ENCODE peak calls at places on chromosomes 1 and 21, in seven cellular contexts. H, V, A, U, R, D and F are unnamed samples.
A peak's percentile ranks its signal among the peaks of the same experiment; 100 is the strongest.

GRCh38 chr1:63575340-63575826 is 17.8 kb upstream of the PGM1 start:
- DNase-seq in H (no peak), V (peak; percentile 53), A (no peak), U (no peak), R (no peak), D (no peak), F (peak; percentile 21)

GRCh38 chr1:201877877-201878339 is 10.8 kb upstream of the SHISA4 start:
- DNase-seq in H (no peak), V (peak; percentile 70), A (peak; percentile 33), U (no peak), R (no peak), D (no peak), F (peak; percentile 75)

GRCh38 chr1:30743584-30744059 is 14.0 kb downstream of the LAPTM5 start:
- DNase-seq in H (no peak), V (no peak), A (no peak), U (peak; percentile 71), R (no peak), D (no peak), F (peak; percentile 68)

GRCh38 chr1:174892016-174892415 is 107.7 kb upstream of the CACYBP start:
- DNase-seq in H (no peak), V (no peak), A (no peak), U (no peak), R (no peak), D (no peak), F (no peak)

GRCh38 chr1:220879509-220880366 is 495 bp downstream of the HLX start:
- DNase-seq in H (no peak), V (peak; percentile 47), A (peak; percentile 58), U (no peak), R (peak; percentile 55), D (peak; percentile 81), F (peak; percentile 45)

GRCh38 chr1:108801101-108801500 is 54.6 kb downstream of the STXBP3 start:
- DNase-seq in H (no peak), V (peak; percentile 43), A (no peak), U (no peak), R (no peak), D (no peak), F (no peak)

GRCh38 chr1:224212618-224213037 is 29.6 kb downstream of the DEGS1 start:
- DNase-seq in H (no peak), V (no peak), A (no peak), U (peak; percentile 89), R (no peak), D (no peak), F (no peak)

GRCh38 chr1:163655565-163655964 is 333.8 kb downstream of the NUF2 start:
- DNase-seq in H (no peak), V (no peak), A (no peak), U (no peak), R (no peak), D (no peak), F (no peak)

GRCh38 chr1:201766117-201766863 is 62.7 kb upstream of the IPO9 start:
- DNase-seq in H (no peak), V (peak; percentile 96), A (no peak), U (no peak), R (peak; percentile 36), D (no peak), F (peak; percentile 41)

GRCh38 chr1:46616277-46617107 is at the start of gene MOB3C:
- DNase-seq in H (peak; percentile 37), V (peak; percentile 82), A (peak; percentile 62), U (no peak), R (peak; percentile 84), D (peak; percentile 91), F (peak; percentile 63)

GRCh38 chr1:68319907-68320306 is 87.6 kb upstream of the WLS start:
- DNase-seq in H (no peak), V (no peak), A (no peak), U (no peak), R (no peak), D (no peak), F (no peak)

GRCh38 chr1:37890378-37891014 is 31.1 kb upstream of the MTF1 start:
- DNase-seq in H (no peak), V (peak; percentile 57), A (no peak), U (no peak), R (no peak), D (no peak), F (peak; percentile 38)

GRCh38 chr1:228073061-228073869 is 9.2 kb upstream of the ARF1 start:
- DNase-seq in H (no peak), V (no peak), A (no peak), U (no peak), R (no peak), D (peak; percentile 60), F (no peak)

GRCh38 chr21:46065215-46065992 is 32.5 kb upstream of the COL6A2 start:
- DNase-seq in H (peak; percentile 9), V (peak; percentile 66), A (no peak), U (no peak), R (peak; percentile 63), D (peak; percentile 60), F (no peak)

GRCh38 chr1:235642021-235642942 is 7.3 kb downstream of the GNG4 start:
- DNase-seq in H (no peak), V (peak; percentile 67), A (no peak), U (peak; percentile 25), R (peak; percentile 46), D (no peak), F (peak; percentile 63)

GRCh38 chr21:17829472-17829871 is 10.3 kb upstream of the C21orf91 start:
- DNase-seq in H (no peak), V (peak; percentile 14), A (no peak), U (no peak), R (no peak), D (no peak), F (no peak)

GRCh38 chr1:172266528-172267174 is 153.8 kb upstream of the C1orf105 start:
- DNase-seq in H (no peak), V (no peak), A (no peak), U (no peak), R (no peak), D (no peak), F (no peak)

GRCh38 chr1:100404816-100405215 is 52.5 kb downstream of the CDC14A start:
- DNase-seq in H (no peak), V (peak; percentile 10), A (no peak), U (no peak), R (no peak), D (no peak), F (no peak)

GRCh38 chr1:181504294-181505115 is 21.2 kb downstream of the CACNA1E start:
- DNase-seq in H (no peak), V (peak; percentile 13), A (peak; percentile 37), U (no peak), R (no peak), D (no peak), F (no peak)

GRCh38 chr1:227793948-227794812 is 21.3 kb upstream of the PRSS38 start:
- DNase-seq in H (no peak), V (peak; percentile 71), A (no peak), U (no peak), R (peak; percentile 81), D (peak; percentile 68), F (peak; percentile 47)

GRCh38 chr1:68384321-68384813 is 65.4 kb downstream of the RPE65 start:
- DNase-seq in H (no peak), V (peak; percentile 98), A (no peak), U (peak; percentile 98), R (no peak), D (no peak), F (peak; percentile 94)

GRCh38 chr1:7257225-7257624 is 472.0 kb downstream of the CAMTA1 start:
- DNase-seq in H (no peak), V (no peak), A (no peak), U (no peak), R (no peak), D (no peak), F (no peak)

GRCh38 chr1:11340248-11340632 is 67.2 kb downstream of the UBIAD1 start:
- DNase-seq in H (no peak), V (no peak), A (no peak), U (no peak), R (no peak), D (no peak), F (no peak)

GRCh38 chr1:117573386-117574040 is 32.3 kb upstream of the TENT5C start:
- DNase-seq in H (no peak), V (no peak), A (no peak), U (no peak), R (peak; percentile 30), D (no peak), F (no peak)

GRCh38 chr1:206557636-206558473 is 50.5 kb downstream of the RASSF5 start:
- DNase-seq in H (no peak), V (no peak), A (no peak), U (no peak), R (no peak), D (no peak), F (no peak)

GRCh38 chr1:30319765-30320580 is 403.4 kb downstream of the MATN1 start:
- DNase-seq in H (no peak), V (no peak), A (no peak), U (no peak), R (no peak), D (no peak), F (no peak)

GRCh38 chr1:209611771-209612570 is 28.5 kb downstream of the CAMK1G start:
- DNase-seq in H (no peak), V (no peak), A (peak; percentile 15), U (peak; percentile 57), R (no peak), D (peak; percentile 9), F (no peak)

GRCh38 chr1:228944991-228945390 is 209.7 kb downstream of the RHOU start:
- DNase-seq in H (no peak), V (peak; percentile 63), A (no peak), U (no peak), R (no peak), D (no peak), F (no peak)

DNA sequence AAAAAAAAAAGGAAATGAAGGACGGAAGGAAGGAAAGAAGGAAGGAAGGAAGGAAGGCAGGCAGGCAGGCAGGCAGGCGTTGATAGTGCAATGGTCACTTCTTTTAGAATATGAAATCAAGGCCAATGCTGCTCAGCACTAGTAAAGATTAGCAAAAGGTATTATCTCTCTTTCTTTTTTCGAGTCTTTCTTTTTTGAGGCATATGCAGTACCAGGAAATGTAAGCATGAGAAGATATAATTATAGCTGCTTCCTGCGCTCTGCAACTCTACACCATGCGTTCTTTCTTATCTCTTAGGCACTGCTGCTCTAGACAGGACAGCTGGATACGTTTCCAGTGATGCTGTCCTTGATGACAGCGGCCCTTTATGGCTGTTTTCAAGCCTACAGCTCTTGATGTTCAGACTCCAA is 1512.5 kb upstream of the B3GALT2 start:
- DNase-seq in H (no peak), V (peak; percentile 20), A (no peak), U (no peak), R (no peak), D (no peak), F (no peak)
- TF ChIP-seq CTCF in H (no peak), V (no peak), A (no peak), U (no peak), R (no peak), D (no peak), F (no peak)

GRCh38 chr1:42035205-42035829 is 116.6 kb upstream of the HIVEP3 start:
- DNase-seq in H (no peak), V (peak; percentile 60), A (peak; percentile 51), U (no peak), R (no peak), D (peak; percentile 81), F (peak; percentile 70)
- TF ChIP-seq CTCF in H (peak; percentile 54), V (no peak), A (peak; percentile 29), U (peak; percentile 56), R (peak; percentile 54), D (peak; percentile 42), F (peak; percentile 72)

GRCh38 chr1:203628185-203628996 is 1.8 kb downstream of the ATP2B4 start:
- DNase-seq in H (peak; percentile 14), V (peak; percentile 67), A (peak; percentile 66), U (peak; percentile 65), R (peak; percentile 64), D (peak; percentile 81), F (peak; percentile 77)
- TF ChIP-seq CTCF in H (no peak), V (peak; percentile 44), A (no peak), U (peak; percentile 39), R (peak; percentile 30), D (no peak), F (no peak)

GRCh38 chr1:114077188-114077587 is 76.5 kb downstream of the SYT6 start:
- DNase-seq in H (no peak), V (no peak), A (no peak), U (no peak), R (no peak), D (no peak), F (no peak)
- TF ChIP-seq CTCF in H (no peak), V (no peak), A (no peak), U (no peak), R (no peak), D (no peak), F (no peak)